ENCODE peak calls at places on chromosomes 5 and 9, in seven cellular contexts. D is WTC11, U is HepG2, A is HEK293T, L is H1, V is K562, Y is GM12878. J is an unnamed sample.

GRCh38 chr5:103414598-103414997 is 148.0 kb downstream of the NUDT12 start:
- DNase-seq in Y (no peak), V (no peak), A (no peak), U (peak; percentile 16), L (no peak), D (no peak), J (no peak)

GRCh38 chr5:135491552-135492318 is 39.6 kb upstream of the TIFAB start:
- DNase-seq in D (peak; percentile 60), L (peak; percentile 74), V (peak; percentile 54), U (peak; percentile 47), A (no peak), Y (no peak), J (no peak)

GRCh38 chr5:168364738-168365550 is 73.5 kb downstream of the WWC1 start:
- DNase-seq in Y (no peak), U (peak; percentile 35), A (no peak), V (no peak), D (peak; percentile 42), L (peak; percentile 57), J (no peak)

GRCh38 chr9:94807556-94807955 is 81.1 kb downstream of the AOPEP start:
- DNase-seq in U (no peak), Y (no peak), A (no peak), L (no peak), D (no peak), V (no peak), J (no peak)

GRCh38 chr9:135476981-135477380 is 2.6 kb upstream of the PPP1R26 start:
- DNase-seq in A (no peak), Y (no peak), L (no peak), V (no peak), U (peak; percentile 17), D (no peak), J (no peak)

GRCh38 chr5:126811515-126812198 is 34.7 kb downstream of the LMNB1 start:
- DNase-seq in D (no peak), Y (no peak), L (no peak), U (no peak), A (no peak), V (no peak), J (no peak)

GRCh38 chr5:7066471-7067235 is 329.3 kb upstream of the ADCY2 start:
- DNase-seq in V (no peak), L (no peak), A (no peak), U (no peak), Y (no peak), D (no peak), J (no peak)

GRCh38 chr5:61048534-61048933 is 103.5 kb downstream of the NDUFAF2 start:
- DNase-seq in A (no peak), L (no peak), V (no peak), U (no peak), D (no peak), Y (no peak), J (peak; percentile 88)

GRCh38 chr9:27368317-27368985 is 71.5 kb upstream of the EQTN start:
- DNase-seq in D (no peak), U (no peak), V (no peak), A (no peak), Y (no peak), L (no peak), J (no peak)

GRCh38 chr5:59999056-59999455 is 105.5 kb upstream of the PDE4D start:
- DNase-seq in D (no peak), V (no peak), A (no peak), Y (no peak), L (no peak), U (no peak), J (no peak)

GRCh38 chr5:112006721-112007120 is 249.7 kb upstream of the NREP start:
- DNase-seq in V (no peak), Y (no peak), A (no peak), U (no peak), L (no peak), D (no peak), J (no peak)

GRCh38 chr5:103602465-103602864 is 39.9 kb upstream of the NUDT12 start:
- DNase-seq in Y (no peak), V (no peak), U (no peak), L (no peak), A (no peak), D (no peak), J (no peak)

GRCh38 chr5:149466457-149466972 is 84.7 kb downstream of the CSNK1A1 start:
- DNase-seq in V (peak; percentile 86), L (no peak), Y (no peak), A (no peak), U (no peak), D (no peak), J (no peak)

GRCh38 chr9:86454701-86455402 is 100.6 kb upstream of the TUT7 start:
- DNase-seq in Y (no peak), U (no peak), D (no peak), V (no peak), L (no peak), A (no peak), J (no peak)

GRCh38 chr9:22255337-22255736 is 191.3 kb upstream of the DMRTA1 start:
- DNase-seq in L (no peak), D (no peak), A (no peak), U (no peak), Y (no peak), V (no peak), J (no peak)

GRCh38 chr5:39473156-39473779 is 48.5 kb upstream of the DAB2 start:
- DNase-seq in Y (no peak), D (no peak), V (no peak), L (no peak), U (no peak), A (no peak), J (no peak)

GRCh38 chr9:3708751-3709150 is 182.9 kb upstream of the RFX3 start:
- DNase-seq in D (no peak), A (no peak), L (no peak), Y (peak; percentile 9), V (no peak), U (no peak), J (no peak)

GRCh38 chr9:127873886-127874285 is 3.6 kb downstream of the AK1 start:
- DNase-seq in A (no peak), L (no peak), U (no peak), Y (no peak), D (no peak), V (no peak), J (no peak)

GRCh38 chr9:93288341-93288740 is 104.4 kb downstream of the WNK2 start:
- DNase-seq in U (peak; percentile 33), L (peak; percentile 48), A (peak; percentile 10), V (no peak), D (no peak), Y (no peak), J (no peak)

GRCh38 chr5:123807177-123807900 is 295.4 kb downstream of the CSNK1G3 start:
- DNase-seq in V (no peak), D (no peak), L (no peak), A (peak; percentile 20), U (no peak), Y (no peak), J (no peak)

GRCh38 chr9:130854086-130854485 is 19.0 kb downstream of the ABL1 start:
- DNase-seq in D (no peak), U (no peak), A (no peak), V (peak; percentile 88), Y (no peak), L (no peak), J (no peak)

GRCh38 chr5:88882321-88883038 is 504 bp downstream of the MEF2C start:
- DNase-seq in V (no peak), U (no peak), A (no peak), L (no peak), D (no peak), Y (no peak), J (no peak)

GRCh38 chr9:38171926-38172325 is 102.9 kb upstream of the SHB start:
- DNase-seq in D (no peak), A (no peak), V (no peak), Y (no peak), L (no peak), U (no peak), J (no peak)

GRCh38 chr9:38175423-38175822 is 106.4 kb upstream of the SHB start:
- DNase-seq in V (no peak), L (no peak), D (no peak), U (no peak), A (no peak), Y (no peak), J (no peak)

GRCh38 chr9:38171538-38171884 is 102.5 kb upstream of the SHB start:
- DNase-seq in U (no peak), V (no peak), Y (no peak), D (no peak), A (no peak), L (no peak), J (no peak)

GRCh38 chr9:38176256-38176655 is 107.2 kb upstream of the SHB start:
- DNase-seq in L (no peak), V (no peak), A (no peak), D (no peak), Y (no peak), U (no peak), J (no peak)

GRCh38 chr9:38172601-38173000 is 103.6 kb upstream of the SHB start:
- DNase-seq in U (no peak), D (peak; percentile 26), Y (no peak), A (no peak), V (no peak), L (no peak), J (no peak)
- TF ChIP-seq SP1 in U (no peak), D (no peak), Y (no peak), A (no peak), V (no peak), L (no peak), J (no peak)

GRCh38 chr9:121447341-121447834 is 52.3 kb downstream of the GGTA1 start:
- DNase-seq in V (no peak), U (no peak), A (no peak), L (no peak), Y (no peak), D (no peak), J (no peak)
- TF ChIP-seq SP1 in V (no peak), U (no peak), A (no peak), L (no peak), Y (no peak), D (no peak), J (no peak)

GRCh38 chr9:97571664-97572063 is 61.5 kb downstream of the TSTD2 start:
- DNase-seq in U (no peak), L (peak; percentile 6), D (no peak), V (no peak), Y (no peak), A (no peak), J (no peak)

GRCh38 chr9:97572892-97573365 is 60.2 kb downstream of the TSTD2 start:
- DNase-seq in A (no peak), Y (no peak), L (no peak), D (no peak), U (no peak), V (no peak), J (no peak)

GRCh38 chr9:97570899-97571298 is 62.3 kb downstream of the TSTD2 start:
- DNase-seq in L (peak; percentile 29), D (no peak), Y (no peak), U (no peak), V (no peak), A (no peak), J (no peak)

GRCh38 chr9:97573482-97574073 is 59.6 kb downstream of the TSTD2 start:
- DNase-seq in D (no peak), U (peak; percentile 12), Y (no peak), L (no peak), V (no peak), A (no peak), J (peak; percentile 29)

GRCh38 chr9:97572196-97572891 is 60.8 kb downstream of the TSTD2 start:
- DNase-seq in U (no peak), D (no peak), L (peak; percentile 19), Y (no peak), V (no peak), A (no peak), J (no peak)
- TF ChIP-seq SP1 in U (no peak), D (no peak), L (no peak), Y (no peak), V (no peak), A (no peak), J (no peak)

GRCh38 chr9:114884787-114885452 is 45.5 kb downstream of the TNFSF8 start:
- DNase-seq in U (peak; percentile 87), V (no peak), Y (no peak), L (no peak), A (no peak), D (no peak), J (no peak)
- TF ChIP-seq SP1 in U (no peak), V (no peak), Y (no peak), L (no peak), A (no peak), D (no peak), J (no peak)

J was measured in HCT116.